ENCODE peak calls at places on chromosomes 2 and 18, in nine cellular contexts. Y is CD4-positive, alpha-beta memory T cell; V is psoas muscle; S is hepatocyte; C is ovary; U is testis; M is astrocyte; B is Peyer's patch; N is IMR-90. F is an unnamed sample.

GRCh38 chr2:24708537-24709152 is 84.5 kb downstream of the PTRHD1 start:
- DNase-seq in Y (no peak), V (no peak), S (peak), C (no peak), U (no peak), M (peak), B (no peak), N (peak), F (no peak)

GRCh38 chr18:51196811-51197660 is 445 bp downstream of the MEX3C start:
- DNase-seq in Y (peak), V (peak), S (peak), C (peak), U (peak), M (peak), B (peak), N (peak), F (no peak)

GRCh38 chr18:55900380-55900779 is 312.4 kb upstream of the TCF4 start:
- DNase-seq in Y (no peak), V (no peak), S (no peak), C (no peak), U (no peak), M (peak), B (no peak), N (peak), F (no peak)

GRCh38 chr2:17643031-17643615 is 102.6 kb downstream of the VSNL1 start:
- DNase-seq in Y (no peak), V (no peak), S (peak), C (no peak), U (no peak), M (peak), B (peak), N (peak), F (peak)

GRCh38 chr2:230661072-230661957 is 51.3 kb upstream of the CAB39 start:
- DNase-seq in Y (peak), V (no peak), S (no peak), C (no peak), U (no peak), M (no peak), B (peak), N (no peak), F (no peak)

GRCh38 chr2:150485871-150486538 is 1.5 kb downstream of the RND3 start:
- DNase-seq in Y (no peak), V (peak), S (peak), C (peak), U (peak), M (peak), B (peak), N (peak), F (no peak)

GRCh38 chr18:2656237-2657042 is 914 bp downstream of the SMCHD1 start:
- DNase-seq in Y (peak), V (peak), S (peak), C (peak), U (peak), M (peak), B (peak), N (peak), F (no peak)

GRCh38 chr2:55115795-55116597 is 65.7 kb upstream of the RTN4 start:
- DNase-seq in Y (no peak), V (no peak), S (no peak), C (no peak), U (no peak), M (peak), B (no peak), N (peak), F (no peak)

GRCh38 chr2:213152065-213152794 is 818 bp upstream of the IKZF2 start:
- DNase-seq in Y (peak), V (peak), S (peak), C (peak), U (peak), M (peak), B (peak), N (peak), F (no peak)

GRCh38 chr2:39712953-39713352 is 47.2 kb downstream of the TMEM178A start:
- DNase-seq in Y (no peak), V (no peak), S (no peak), C (no peak), U (no peak), M (peak), B (no peak), N (no peak), F (no peak)

GRCh38 chr18:5476961-5477800 is 66.6 kb downstream of the EPB41L3 start:
- DNase-seq in Y (no peak), V (no peak), S (no peak), C (no peak), U (no peak), M (peak), B (no peak), N (peak), F (no peak)

GRCh38 chr2:152718909-152719645 is 657 bp downstream of the ARL6IP6 start:
- DNase-seq in Y (no peak), V (no peak), S (peak), C (no peak), U (peak), M (peak), B (peak), N (no peak), F (no peak)

GRCh38 chr2:128169933-128170709 is 79.1 kb downstream of the UGGT1 start:
- DNase-seq in Y (no peak), V (no peak), S (peak), C (no peak), U (no peak), M (no peak), B (no peak), N (no peak), F (no peak)
- H3K27ac ChIP-seq in Y (no peak), V (no peak), S (peak), C (no peak), U (no peak), M (no peak), B (no peak), N (peak), F (no peak)

DNA sequence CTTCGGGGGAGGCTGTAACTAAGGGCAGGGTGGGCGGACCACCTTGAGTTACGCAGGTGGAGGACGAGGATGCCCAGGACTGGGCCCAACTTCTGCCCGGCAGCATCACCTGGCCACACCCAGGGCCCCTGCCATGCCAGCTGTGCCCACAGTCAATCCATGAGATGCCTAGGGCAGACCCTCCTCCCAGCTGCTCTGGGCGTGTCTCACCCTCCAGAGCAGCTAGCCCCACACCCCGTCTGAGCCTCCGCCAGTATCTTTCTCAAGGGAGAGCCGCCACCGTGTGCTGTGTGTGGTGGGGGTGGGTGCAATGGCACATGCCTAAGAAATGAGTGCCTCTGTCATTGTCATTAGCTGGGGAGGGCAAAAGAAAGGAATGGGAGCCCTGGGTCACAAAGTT is 18.0 kb downstream of the HS6ST1 start:
- DNase-seq in Y (no peak), V (no peak), S (no peak), C (no peak), U (no peak), M (no peak), B (no peak), N (peak), F (no peak)
- H3K27ac ChIP-seq in Y (no peak), V (no peak), S (no peak), C (no peak), U (no peak), M (peak), B (peak), N (peak), F (no peak)

GRCh38 chr2:218782529-218782845 is 540 bp downstream of the CYP27A1 start:
- DNase-seq in Y (no peak), V (no peak), S (peak), C (no peak), U (peak), M (no peak), B (peak), N (no peak), F (no peak)
- H3K27ac ChIP-seq in Y (no peak), V (peak), S (peak), C (no peak), U (peak), M (no peak), B (peak), N (no peak), F (no peak)

GRCh38 chr2:172458561-172459124 is 31.3 kb downstream of the ITGA6 start:
- DNase-seq in Y (no peak), V (no peak), S (no peak), C (no peak), U (no peak), M (no peak), B (no peak), N (no peak), F (no peak)

GRCh38 chr2:172462393-172463381 is 35.3 kb downstream of the ITGA6 start:
- DNase-seq in Y (peak), V (no peak), S (no peak), C (no peak), U (no peak), M (no peak), B (peak), N (no peak), F (peak)

GRCh38 chr2:172460780-172461201 is 33.4 kb downstream of the ITGA6 start:
- DNase-seq in Y (no peak), V (no peak), S (no peak), C (no peak), U (no peak), M (no peak), B (no peak), N (peak), F (no peak)

GRCh38 chr2:172464340-172465129 is 37.1 kb downstream of the ITGA6 start:
- DNase-seq in Y (no peak), V (no peak), S (peak), C (no peak), U (no peak), M (no peak), B (no peak), N (no peak), F (peak)

DNA sequence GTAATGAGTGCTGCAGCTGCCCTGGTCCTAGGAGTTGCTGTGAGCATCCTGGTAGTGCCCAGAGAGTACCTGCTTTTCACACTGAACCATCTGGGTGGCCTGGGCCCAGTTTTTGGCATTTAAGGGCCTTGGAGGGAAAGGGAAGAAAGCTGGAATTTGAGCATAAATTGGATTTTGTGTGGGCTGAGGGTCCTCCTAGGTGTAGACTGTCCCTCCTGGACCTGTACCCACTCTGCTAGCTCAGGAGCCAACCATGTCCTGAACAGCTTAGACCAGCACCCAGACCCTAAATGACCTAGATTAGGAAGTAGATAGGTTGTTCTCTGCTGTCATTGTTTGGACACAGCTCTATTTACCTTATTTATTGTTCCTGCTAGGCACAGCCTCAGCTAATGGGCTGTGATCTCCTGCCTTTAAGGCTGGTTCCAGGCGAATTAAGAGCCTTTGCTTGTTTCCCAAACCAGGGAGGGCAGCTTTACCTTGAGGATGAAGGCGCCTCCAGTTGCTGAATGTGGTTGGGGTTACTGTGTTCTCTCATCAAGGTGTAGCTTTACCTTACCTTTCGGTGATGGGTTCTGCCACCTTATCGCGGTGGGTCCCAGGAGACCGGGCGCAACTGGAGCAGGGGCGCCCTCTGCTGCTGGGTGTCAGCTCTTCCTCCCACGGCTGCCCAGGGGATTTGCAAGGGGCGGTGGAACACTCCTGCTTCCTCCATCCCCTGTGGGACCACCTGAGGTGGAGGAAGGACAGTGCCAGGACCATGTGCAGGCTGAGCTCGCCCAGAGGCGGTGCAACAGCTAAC is 34.4 kb downstream of the ITGA6 start:
- DNase-seq in Y (peak), V (peak), S (peak), C (peak), U (peak), M (no peak), B (peak), N (peak), F (no peak)
- H3K27ac ChIP-seq in Y (peak), V (no peak), S (no peak), C (no peak), U (peak), M (no peak), B (peak), N (peak), F (peak)

DNA sequence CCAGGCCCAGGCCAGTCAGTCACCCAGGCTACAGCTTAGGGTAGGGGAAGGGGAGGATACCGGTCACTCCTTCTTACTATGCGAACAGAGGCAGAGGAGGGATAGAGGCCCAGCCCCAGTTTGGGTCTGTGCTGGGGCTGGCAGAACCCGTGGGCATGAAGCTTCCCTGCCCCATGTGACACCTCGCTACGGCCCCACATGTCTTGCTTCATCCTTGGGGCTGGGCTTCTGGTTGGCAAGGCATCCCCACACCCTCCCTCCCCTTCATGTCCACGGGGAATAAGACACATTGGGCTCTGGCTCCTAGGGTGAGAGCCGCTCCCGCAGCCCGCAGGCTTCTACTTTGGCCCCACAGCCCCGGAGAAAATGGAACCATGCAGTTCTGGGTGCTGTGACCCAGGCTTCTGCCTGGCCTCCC is 32.4 kb downstream of the HS1BP3 start:
- DNase-seq in Y (no peak), V (peak), S (no peak), C (peak), U (no peak), M (no peak), B (peak), N (no peak), F (no peak)
- H3K27ac ChIP-seq in Y (no peak), V (peak), S (peak), C (peak), U (peak), M (peak), B (peak), N (peak), F (no peak)

GRCh38 chr2:100679211-100679610 is 116.4 kb downstream of the PDCL3 start:
- DNase-seq in Y (no peak), V (no peak), S (no peak), C (no peak), U (no peak), M (no peak), B (no peak), N (no peak), F (no peak)
- H3K27ac ChIP-seq in Y (no peak), V (no peak), S (no peak), C (no peak), U (no peak), M (no peak), B (no peak), N (no peak), F (no peak)

DNA sequence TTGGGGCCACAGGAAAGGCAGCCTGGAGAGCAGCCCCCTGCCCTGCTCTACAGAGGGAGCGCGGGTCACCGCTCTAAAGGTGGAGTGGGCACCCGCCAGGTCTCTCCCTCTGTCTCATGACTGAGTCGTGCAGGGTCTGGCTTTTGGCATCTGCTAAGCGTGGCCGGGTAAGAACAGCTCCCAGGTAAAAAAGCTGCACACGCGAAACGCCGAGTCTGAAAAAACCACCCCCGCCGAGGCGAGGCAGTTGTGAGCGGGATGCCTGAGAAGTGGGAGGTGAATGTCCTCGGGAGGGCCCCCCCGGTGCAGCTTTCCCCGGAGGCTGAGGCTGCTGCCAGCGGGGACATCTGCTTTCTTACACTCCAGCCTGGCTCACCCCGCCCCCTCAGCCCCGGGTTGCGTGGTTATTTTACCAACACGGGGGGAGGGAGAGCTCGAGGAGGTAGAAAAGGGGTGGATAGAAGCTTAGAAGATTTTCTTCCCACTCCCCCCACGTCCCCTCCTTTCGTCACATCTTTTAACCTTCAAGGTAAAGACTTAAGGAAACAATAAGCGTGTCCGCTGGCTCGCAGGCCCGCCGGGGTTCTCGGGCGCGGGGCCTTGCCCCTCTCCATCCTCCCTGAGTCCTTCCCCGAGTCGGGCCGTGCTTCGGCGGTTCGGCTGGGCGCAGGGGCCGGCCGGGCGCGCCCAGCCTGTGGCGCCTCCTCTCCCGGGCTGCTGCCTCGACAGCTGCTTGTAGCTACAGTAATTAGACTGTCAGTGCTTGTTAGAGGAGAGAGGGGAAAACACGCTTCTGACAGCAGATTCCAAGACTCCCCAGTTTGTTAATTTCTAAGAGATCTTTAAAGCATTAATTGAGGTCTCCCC is 70.6 kb upstream of the PSMD14 start:
- DNase-seq in Y (peak), V (peak), S (peak), C (peak), U (peak), M (peak), B (peak), N (peak), F (no peak)
- H3K27ac ChIP-seq in Y (peak), V (no peak), S (no peak), C (no peak), U (peak), M (no peak), B (no peak), N (no peak), F (no peak)